ENCODE peak calls at places on chromosomes 5 and 9, in ten cellular contexts. One of them, this sample, is unnamed.
A peak's percentile ranks its signal among the peaks of the same experiment; 100 is the strongest.

GRCh38 chr5:38557792-38558191 is 1.3 kb upstream of the LIFR start:
- DNase-seq in A172: no peak
- DNase-seq in LoVo: no peak
- DNase-seq in naive thymus-derived CD8-positive, alpha-beta T cell: no peak
- DNase-seq in OCI-M1: no peak
- DNase-seq in sciatic nerve: no peak
- DNase-seq in activated CD4-positive, alpha-beta T cell treated with anti-CD3 and anti-CD28 coated beads, Interleukin-2, amount 10 ng/mL, durations not matched to agents 7 days and 5 days: no peak
- DNase-seq in stimulated activated naive CD4-positive, alpha-beta T cell treated with Interleukin-2 at 50 U/mL for 16 hours: no peak
- DNase-seq in ACHN: no peak
- DNase-seq in MV-4-11: no peak
- DNase-seq in this sample: no peak

GRCh38 chr5:73856972-73857371 is 231.0 kb downstream of the ARHGEF28 start:
- DNase-seq in naive thymus-derived CD8-positive, alpha-beta T cell: no peak
- DNase-seq in OCI-M1: no peak
- DNase-seq in A172: no peak
- DNase-seq in activated CD4-positive, alpha-beta T cell treated with anti-CD3 and anti-CD28 coated beads, Interleukin-2, amount 10 ng/mL, durations not matched to agents 7 days and 5 days: no peak
- DNase-seq in ACHN: no peak
- DNase-seq in sciatic nerve: no peak
- DNase-seq in stimulated activated naive CD4-positive, alpha-beta T cell treated with Interleukin-2 at 50 U/mL for 16 hours: no peak
- DNase-seq in MV-4-11: peak; percentile 10
- DNase-seq in LoVo: no peak
- DNase-seq in this sample: no peak

GRCh38 chr5:60649288-60649917 is 50.6 kb downstream of the DEPDC1B start:
- DNase-seq in naive thymus-derived CD8-positive, alpha-beta T cell: no peak
- DNase-seq in A172: peak; percentile 52
- DNase-seq in OCI-M1: peak; percentile 71
- DNase-seq in sciatic nerve: no peak
- DNase-seq in activated CD4-positive, alpha-beta T cell treated with anti-CD3 and anti-CD28 coated beads, Interleukin-2, amount 10 ng/mL, durations not matched to agents 7 days and 5 days: peak; percentile 15
- DNase-seq in LoVo: peak; percentile 45
- DNase-seq in ACHN: peak; percentile 51
- DNase-seq in stimulated activated naive CD4-positive, alpha-beta T cell treated with Interleukin-2 at 50 U/mL for 16 hours: no peak
- DNase-seq in MV-4-11: peak; percentile 37
- DNase-seq in this sample: peak; percentile 21

GRCh38 chr5:170028124-170028523 is 47.8 kb upstream of the INSYN2B start:
- DNase-seq in MV-4-11: no peak
- DNase-seq in A172: no peak
- DNase-seq in stimulated activated naive CD4-positive, alpha-beta T cell treated with Interleukin-2 at 50 U/mL for 16 hours: no peak
- DNase-seq in ACHN: no peak
- DNase-seq in LoVo: no peak
- DNase-seq in naive thymus-derived CD8-positive, alpha-beta T cell: no peak
- DNase-seq in activated CD4-positive, alpha-beta T cell treated with anti-CD3 and anti-CD28 coated beads, Interleukin-2, amount 10 ng/mL, durations not matched to agents 7 days and 5 days: no peak
- DNase-seq in OCI-M1: no peak
- DNase-seq in sciatic nerve: no peak
- DNase-seq in this sample: no peak

GRCh38 chr9:100052375-100052774 is 46.4 kb downstream of the ERP44 start:
- DNase-seq in OCI-M1: no peak
- DNase-seq in ACHN: no peak
- DNase-seq in LoVo: no peak
- DNase-seq in MV-4-11: no peak
- DNase-seq in sciatic nerve: no peak
- DNase-seq in stimulated activated naive CD4-positive, alpha-beta T cell treated with Interleukin-2 at 50 U/mL for 16 hours: no peak
- DNase-seq in activated CD4-positive, alpha-beta T cell treated with anti-CD3 and anti-CD28 coated beads, Interleukin-2, amount 10 ng/mL, durations not matched to agents 7 days and 5 days: no peak
- DNase-seq in naive thymus-derived CD8-positive, alpha-beta T cell: no peak
- DNase-seq in A172: no peak
- DNase-seq in this sample: no peak

GRCh38 chr5:61534481-61535267 is 202.6 kb downstream of the ZSWIM6 start:
- DNase-seq in OCI-M1: no peak
- DNase-seq in activated CD4-positive, alpha-beta T cell treated with anti-CD3 and anti-CD28 coated beads, Interleukin-2, amount 10 ng/mL, durations not matched to agents 7 days and 5 days: peak; percentile 15
- DNase-seq in ACHN: no peak
- DNase-seq in stimulated activated naive CD4-positive, alpha-beta T cell treated with Interleukin-2 at 50 U/mL for 16 hours: no peak
- DNase-seq in naive thymus-derived CD8-positive, alpha-beta T cell: peak; percentile 23
- DNase-seq in sciatic nerve: no peak
- DNase-seq in A172: no peak
- DNase-seq in MV-4-11: no peak
- DNase-seq in LoVo: no peak
- DNase-seq in this sample: no peak

GRCh38 chr9:127189628-127190027 is 67.2 kb upstream of the ANGPTL2 start:
- DNase-seq in sciatic nerve: peak; percentile 53
- DNase-seq in naive thymus-derived CD8-positive, alpha-beta T cell: no peak
- DNase-seq in MV-4-11: no peak
- DNase-seq in OCI-M1: no peak
- DNase-seq in A172: no peak
- DNase-seq in ACHN: no peak
- DNase-seq in stimulated activated naive CD4-positive, alpha-beta T cell treated with Interleukin-2 at 50 U/mL for 16 hours: no peak
- DNase-seq in LoVo: no peak
- DNase-seq in activated CD4-positive, alpha-beta T cell treated with anti-CD3 and anti-CD28 coated beads, Interleukin-2, amount 10 ng/mL, durations not matched to agents 7 days and 5 days: no peak
- DNase-seq in this sample: no peak

GRCh38 chr9:124279531-124280175 is 21.9 kb downstream of the NEK6 start:
- DNase-seq in ACHN: no peak
- DNase-seq in stimulated activated naive CD4-positive, alpha-beta T cell treated with Interleukin-2 at 50 U/mL for 16 hours: no peak
- DNase-seq in A172: no peak
- DNase-seq in sciatic nerve: no peak
- DNase-seq in naive thymus-derived CD8-positive, alpha-beta T cell: no peak
- DNase-seq in activated CD4-positive, alpha-beta T cell treated with anti-CD3 and anti-CD28 coated beads, Interleukin-2, amount 10 ng/mL, durations not matched to agents 7 days and 5 days: no peak
- DNase-seq in LoVo: no peak
- DNase-seq in OCI-M1: no peak
- DNase-seq in MV-4-11: no peak
- DNase-seq in this sample: no peak

GRCh38 chr5:57172466-57172961 is 1.3 kb upstream of the GPBP1 start:
- DNase-seq in activated CD4-positive, alpha-beta T cell treated with anti-CD3 and anti-CD28 coated beads, Interleukin-2, amount 10 ng/mL, durations not matched to agents 7 days and 5 days: peak; percentile 21
- DNase-seq in A172: peak; percentile 16
- DNase-seq in sciatic nerve: no peak
- DNase-seq in LoVo: peak; percentile 38
- DNase-seq in naive thymus-derived CD8-positive, alpha-beta T cell: peak; percentile 54
- DNase-seq in MV-4-11: no peak
- DNase-seq in ACHN: peak; percentile 12
- DNase-seq in stimulated activated naive CD4-positive, alpha-beta T cell treated with Interleukin-2 at 50 U/mL for 16 hours: no peak
- DNase-seq in OCI-M1: peak; percentile 69
- DNase-seq in this sample: no peak

GRCh38 chr5:158431369-158432029 is 572.6 kb upstream of the CLINT1 start:
- DNase-seq in OCI-M1: no peak
- DNase-seq in stimulated activated naive CD4-positive, alpha-beta T cell treated with Interleukin-2 at 50 U/mL for 16 hours: no peak
- DNase-seq in LoVo: no peak
- DNase-seq in ACHN: no peak
- DNase-seq in naive thymus-derived CD8-positive, alpha-beta T cell: no peak
- DNase-seq in sciatic nerve: no peak
- DNase-seq in A172: no peak
- DNase-seq in activated CD4-positive, alpha-beta T cell treated with anti-CD3 and anti-CD28 coated beads, Interleukin-2, amount 10 ng/mL, durations not matched to agents 7 days and 5 days: no peak
- DNase-seq in MV-4-11: peak; percentile 47
- DNase-seq in this sample: no peak

GRCh38 chr9:109098221-109098959 is 21.4 kb downstream of the TMEM245 start:
- DNase-seq in A172: peak; percentile 85
- DNase-seq in sciatic nerve: no peak
- DNase-seq in LoVo: peak; percentile 37
- DNase-seq in ACHN: no peak
- DNase-seq in naive thymus-derived CD8-positive, alpha-beta T cell: no peak
- DNase-seq in MV-4-11: no peak
- DNase-seq in activated CD4-positive, alpha-beta T cell treated with anti-CD3 and anti-CD28 coated beads, Interleukin-2, amount 10 ng/mL, durations not matched to agents 7 days and 5 days: no peak
- DNase-seq in OCI-M1: peak; percentile 55
- DNase-seq in stimulated activated naive CD4-positive, alpha-beta T cell treated with Interleukin-2 at 50 U/mL for 16 hours: no peak
- DNase-seq in this sample: peak; percentile 18

GRCh38 chr9:131523451-131524435 is 7.3 kb downstream of the UCK1 start:
- DNase-seq in A172: no peak
- DNase-seq in sciatic nerve: no peak
- DNase-seq in OCI-M1: no peak
- DNase-seq in naive thymus-derived CD8-positive, alpha-beta T cell: no peak
- DNase-seq in MV-4-11: no peak
- DNase-seq in activated CD4-positive, alpha-beta T cell treated with anti-CD3 and anti-CD28 coated beads, Interleukin-2, amount 10 ng/mL, durations not matched to agents 7 days and 5 days: no peak
- DNase-seq in ACHN: no peak
- DNase-seq in stimulated activated naive CD4-positive, alpha-beta T cell treated with Interleukin-2 at 50 U/mL for 16 hours: no peak
- DNase-seq in LoVo: no peak
- DNase-seq in this sample: no peak

GRCh38 chr5:16072616-16073015 is 107.0 kb downstream of the MARCHF11 start:
- DNase-seq in sciatic nerve: no peak
- DNase-seq in activated CD4-positive, alpha-beta T cell treated with anti-CD3 and anti-CD28 coated beads, Interleukin-2, amount 10 ng/mL, durations not matched to agents 7 days and 5 days: no peak
- DNase-seq in MV-4-11: no peak
- DNase-seq in naive thymus-derived CD8-positive, alpha-beta T cell: no peak
- DNase-seq in LoVo: no peak
- DNase-seq in A172: no peak
- DNase-seq in stimulated activated naive CD4-positive, alpha-beta T cell treated with Interleukin-2 at 50 U/mL for 16 hours: no peak
- DNase-seq in OCI-M1: no peak
- DNase-seq in ACHN: no peak
- DNase-seq in this sample: no peak

GRCh38 chr5:90534922-90535321 is 5.5 kb upstream of the LYSMD3 start:
- DNase-seq in MV-4-11: no peak
- DNase-seq in naive thymus-derived CD8-positive, alpha-beta T cell: no peak
- DNase-seq in ACHN: no peak
- DNase-seq in OCI-M1: no peak
- DNase-seq in stimulated activated naive CD4-positive, alpha-beta T cell treated with Interleukin-2 at 50 U/mL for 16 hours: no peak
- DNase-seq in sciatic nerve: no peak
- DNase-seq in activated CD4-positive, alpha-beta T cell treated with anti-CD3 and anti-CD28 coated beads, Interleukin-2, amount 10 ng/mL, durations not matched to agents 7 days and 5 days: no peak
- DNase-seq in LoVo: peak; percentile 37
- DNase-seq in A172: no peak
- DNase-seq in this sample: no peak

GRCh38 chr9:112094948-112095779 is 79.9 kb downstream of the SUSD1 start:
- DNase-seq in OCI-M1: peak; percentile 91
- DNase-seq in LoVo: no peak
- DNase-seq in naive thymus-derived CD8-positive, alpha-beta T cell: no peak
- DNase-seq in A172: no peak
- DNase-seq in ACHN: no peak
- DNase-seq in sciatic nerve: no peak
- DNase-seq in activated CD4-positive, alpha-beta T cell treated with anti-CD3 and anti-CD28 coated beads, Interleukin-2, amount 10 ng/mL, durations not matched to agents 7 days and 5 days: no peak
- DNase-seq in MV-4-11: peak; percentile 53
- DNase-seq in stimulated activated naive CD4-positive, alpha-beta T cell treated with Interleukin-2 at 50 U/mL for 16 hours: no peak
- DNase-seq in this sample: no peak

GRCh38 chr5:23026252-23027170 is 173.4 kb upstream of the CDH12 start:
- DNase-seq in MV-4-11: no peak
- DNase-seq in naive thymus-derived CD8-positive, alpha-beta T cell: no peak
- DNase-seq in sciatic nerve: no peak
- DNase-seq in LoVo: no peak
- DNase-seq in activated CD4-positive, alpha-beta T cell treated with anti-CD3 and anti-CD28 coated beads, Interleukin-2, amount 10 ng/mL, durations not matched to agents 7 days and 5 days: no peak
- DNase-seq in OCI-M1: no peak
- DNase-seq in stimulated activated naive CD4-positive, alpha-beta T cell treated with Interleukin-2 at 50 U/mL for 16 hours: no peak
- DNase-seq in A172: no peak
- DNase-seq in ACHN: no peak
- DNase-seq in this sample: no peak

GRCh38 chr5:113166285-113166684 is 189.7 kb downstream of the DCP2 start:
- DNase-seq in stimulated activated naive CD4-positive, alpha-beta T cell treated with Interleukin-2 at 50 U/mL for 16 hours: no peak
- DNase-seq in LoVo: no peak
- DNase-seq in OCI-M1: no peak
- DNase-seq in sciatic nerve: no peak
- DNase-seq in ACHN: peak; percentile 4
- DNase-seq in MV-4-11: no peak
- DNase-seq in naive thymus-derived CD8-positive, alpha-beta T cell: no peak
- DNase-seq in activated CD4-positive, alpha-beta T cell treated with anti-CD3 and anti-CD28 coated beads, Interleukin-2, amount 10 ng/mL, durations not matched to agents 7 days and 5 days: no peak
- DNase-seq in A172: peak; percentile 6
- DNase-seq in this sample: peak; percentile 51

GRCh38 chr5:153476767-153477166 is 13.7 kb upstream of the GRIA1 start:
- DNase-seq in LoVo: peak; percentile 7
- DNase-seq in MV-4-11: no peak
- DNase-seq in naive thymus-derived CD8-positive, alpha-beta T cell: no peak
- DNase-seq in sciatic nerve: no peak
- DNase-seq in activated CD4-positive, alpha-beta T cell treated with anti-CD3 and anti-CD28 coated beads, Interleukin-2, amount 10 ng/mL, durations not matched to agents 7 days and 5 days: no peak
- DNase-seq in A172: peak; percentile 68
- DNase-seq in OCI-M1: no peak
- DNase-seq in ACHN: peak; percentile 69
- DNase-seq in stimulated activated naive CD4-positive, alpha-beta T cell treated with Interleukin-2 at 50 U/mL for 16 hours: no peak
- DNase-seq in this sample: peak; percentile 25

GRCh38 chr9:92637886-92638620 is 31.9 kb downstream of the IPPK start:
- DNase-seq in naive thymus-derived CD8-positive, alpha-beta T cell: no peak
- DNase-seq in OCI-M1: no peak
- DNase-seq in stimulated activated naive CD4-positive, alpha-beta T cell treated with Interleukin-2 at 50 U/mL for 16 hours: no peak
- DNase-seq in activated CD4-positive, alpha-beta T cell treated with anti-CD3 and anti-CD28 coated beads, Interleukin-2, amount 10 ng/mL, durations not matched to agents 7 days and 5 days: no peak
- DNase-seq in MV-4-11: no peak
- DNase-seq in sciatic nerve: peak; percentile 49
- DNase-seq in ACHN: no peak
- DNase-seq in A172: no peak
- DNase-seq in LoVo: no peak
- DNase-seq in this sample: no peak

GRCh38 chr5:141363952-141364660 is at the start of gene PCDHGA5:
- DNase-seq in naive thymus-derived CD8-positive, alpha-beta T cell: no peak
- DNase-seq in OCI-M1: no peak
- DNase-seq in sciatic nerve: no peak
- DNase-seq in MV-4-11: no peak
- DNase-seq in ACHN: no peak
- DNase-seq in activated CD4-positive, alpha-beta T cell treated with anti-CD3 and anti-CD28 coated beads, Interleukin-2, amount 10 ng/mL, durations not matched to agents 7 days and 5 days: no peak
- DNase-seq in A172: no peak
- DNase-seq in LoVo: no peak
- DNase-seq in stimulated activated naive CD4-positive, alpha-beta T cell treated with Interleukin-2 at 50 U/mL for 16 hours: no peak
- DNase-seq in this sample: peak; percentile 44

GRCh38 chr5:133933169-133933509 is 35.3 kb downstream of the C5orf15 start:
- DNase-seq in stimulated activated naive CD4-positive, alpha-beta T cell treated with Interleukin-2 at 50 U/mL for 16 hours: no peak
- DNase-seq in MV-4-11: no peak
- DNase-seq in naive thymus-derived CD8-positive, alpha-beta T cell: no peak
- DNase-seq in LoVo: no peak
- DNase-seq in activated CD4-positive, alpha-beta T cell treated with anti-CD3 and anti-CD28 coated beads, Interleukin-2, amount 10 ng/mL, durations not matched to agents 7 days and 5 days: no peak
- DNase-seq in OCI-M1: no peak
- DNase-seq in sciatic nerve: no peak
- DNase-seq in A172: no peak
- DNase-seq in ACHN: no peak
- DNase-seq in this sample: no peak

GRCh38 chr5:72472666-72473422 is 34.4 kb downstream of the ZNF366 start:
- DNase-seq in sciatic nerve: no peak
- DNase-seq in MV-4-11: peak; percentile 92
- DNase-seq in activated CD4-positive, alpha-beta T cell treated with anti-CD3 and anti-CD28 coated beads, Interleukin-2, amount 10 ng/mL, durations not matched to agents 7 days and 5 days: no peak
- DNase-seq in A172: no peak
- DNase-seq in ACHN: no peak
- DNase-seq in LoVo: no peak
- DNase-seq in stimulated activated naive CD4-positive, alpha-beta T cell treated with Interleukin-2 at 50 U/mL for 16 hours: no peak
- DNase-seq in naive thymus-derived CD8-positive, alpha-beta T cell: no peak
- DNase-seq in OCI-M1: peak; percentile 88
- DNase-seq in this sample: no peak

GRCh38 chr9:764105-764524 is 77.4 kb upstream of the DMRT1 start:
- DNase-seq in LoVo: peak; percentile 87
- DNase-seq in MV-4-11: peak; percentile 87
- DNase-seq in stimulated activated naive CD4-positive, alpha-beta T cell treated with Interleukin-2 at 50 U/mL for 16 hours: no peak
- DNase-seq in sciatic nerve: peak; percentile 70
- DNase-seq in A172: peak; percentile 93
- DNase-seq in ACHN: peak; percentile 90
- DNase-seq in OCI-M1: peak; percentile 72
- DNase-seq in naive thymus-derived CD8-positive, alpha-beta T cell: no peak
- DNase-seq in activated CD4-positive, alpha-beta T cell treated with anti-CD3 and anti-CD28 coated beads, Interleukin-2, amount 10 ng/mL, durations not matched to agents 7 days and 5 days: peak; percentile 62
- DNase-seq in this sample: peak; percentile 80

GRCh38 chr5:41770799-41771198 is 99.4 kb downstream of the OXCT1 start:
- DNase-seq in OCI-M1: no peak
- DNase-seq in activated CD4-positive, alpha-beta T cell treated with anti-CD3 and anti-CD28 coated beads, Interleukin-2, amount 10 ng/mL, durations not matched to agents 7 days and 5 days: no peak
- DNase-seq in LoVo: no peak
- DNase-seq in stimulated activated naive CD4-positive, alpha-beta T cell treated with Interleukin-2 at 50 U/mL for 16 hours: no peak
- DNase-seq in MV-4-11: no peak
- DNase-seq in sciatic nerve: no peak
- DNase-seq in ACHN: no peak
- DNase-seq in naive thymus-derived CD8-positive, alpha-beta T cell: no peak
- DNase-seq in A172: no peak
- DNase-seq in this sample: no peak

GRCh38 chr9:6715755-6716643 is 41.8 kb upstream of the KDM4C start:
- DNase-seq in LoVo: peak; percentile 86
- DNase-seq in A172: no peak
- DNase-seq in ACHN: peak; percentile 77
- DNase-seq in MV-4-11: no peak
- DNase-seq in OCI-M1: no peak
- DNase-seq in sciatic nerve: peak; percentile 67
- DNase-seq in activated CD4-positive, alpha-beta T cell treated with anti-CD3 and anti-CD28 coated beads, Interleukin-2, amount 10 ng/mL, durations not matched to agents 7 days and 5 days: peak; percentile 71
- DNase-seq in naive thymus-derived CD8-positive, alpha-beta T cell: peak; percentile 50
- DNase-seq in stimulated activated naive CD4-positive, alpha-beta T cell treated with Interleukin-2 at 50 U/mL for 16 hours: peak; percentile 59
- DNase-seq in this sample: peak; percentile 30

GRCh38 chr9:6564370-6564769 is 81.2 kb downstream of the GLDC start:
- DNase-seq in OCI-M1: no peak
- DNase-seq in ACHN: no peak
- DNase-seq in stimulated activated naive CD4-positive, alpha-beta T cell treated with Interleukin-2 at 50 U/mL for 16 hours: no peak
- DNase-seq in activated CD4-positive, alpha-beta T cell treated with anti-CD3 and anti-CD28 coated beads, Interleukin-2, amount 10 ng/mL, durations not matched to agents 7 days and 5 days: no peak
- DNase-seq in sciatic nerve: no peak
- DNase-seq in A172: peak; percentile 53
- DNase-seq in LoVo: peak; percentile 15
- DNase-seq in naive thymus-derived CD8-positive, alpha-beta T cell: no peak
- DNase-seq in MV-4-11: peak; percentile 68
- DNase-seq in this sample: no peak

GRCh38 chr5:61280205-61280604 is 51.9 kb upstream of the ZSWIM6 start:
- DNase-seq in ACHN: peak; percentile 68
- DNase-seq in LoVo: peak; percentile 43
- DNase-seq in MV-4-11: peak; percentile 15
- DNase-seq in A172: peak; percentile 81
- DNase-seq in stimulated activated naive CD4-positive, alpha-beta T cell treated with Interleukin-2 at 50 U/mL for 16 hours: no peak
- DNase-seq in sciatic nerve: no peak
- DNase-seq in OCI-M1: peak; percentile 85
- DNase-seq in activated CD4-positive, alpha-beta T cell treated with anti-CD3 and anti-CD28 coated beads, Interleukin-2, amount 10 ng/mL, durations not matched to agents 7 days and 5 days: no peak
- DNase-seq in naive thymus-derived CD8-positive, alpha-beta T cell: no peak
- DNase-seq in this sample: peak; percentile 41

GRCh38 chr5:33129309-33129708 is 311.5 kb upstream of the TARS1 start:
- DNase-seq in naive thymus-derived CD8-positive, alpha-beta T cell: no peak
- DNase-seq in sciatic nerve: no peak
- DNase-seq in ACHN: no peak
- DNase-seq in OCI-M1: no peak
- DNase-seq in A172: no peak
- DNase-seq in MV-4-11: peak; percentile 88
- DNase-seq in stimulated activated naive CD4-positive, alpha-beta T cell treated with Interleukin-2 at 50 U/mL for 16 hours: no peak
- DNase-seq in activated CD4-positive, alpha-beta T cell treated with anti-CD3 and anti-CD28 coated beads, Interleukin-2, amount 10 ng/mL, durations not matched to agents 7 days and 5 days: no peak
- DNase-seq in LoVo: no peak
- DNase-seq in this sample: no peak